ENCODE peak calls at places on chromosomes 13 and 19, in four cellular contexts. One of them, this sample, is unnamed.

GRCh38 chr19:55544776-55545439 is 435 bp downstream of the SBK3 start:
- DNase-seq in cardiac muscle cell: no peak
- DNase-seq in heart left ventricle: no peak
- DNase-seq in A549: no peak
- DNase-seq in this sample: no peak

GRCh38 chr19:56089344-56089743 is 31.8 kb downstream of the ZNF787 start:
- DNase-seq in cardiac muscle cell: no peak
- DNase-seq in A549: no peak
- DNase-seq in heart left ventricle: no peak
- DNase-seq in this sample: no peak

GRCh38 chr19:35901055-35901644 is 810 bp upstream of the NFKBID start:
- DNase-seq in cardiac muscle cell: peak
- DNase-seq in A549: no peak
- DNase-seq in heart left ventricle: no peak
- DNase-seq in this sample: peak

GRCh38 chr13:114222461-114222968 is 12.2 kb upstream of the CDC16 start:
- DNase-seq in cardiac muscle cell: peak
- DNase-seq in heart left ventricle: peak
- DNase-seq in A549: no peak
- DNase-seq in this sample: no peak

GRCh38 chr13:99307247-99307646 is at the start of gene GPR183:
- DNase-seq in heart left ventricle: no peak
- DNase-seq in A549: no peak
- DNase-seq in cardiac muscle cell: no peak
- DNase-seq in this sample: peak

GRCh38 chr13:78709028-78709427 is 50.1 kb upstream of the OBI1 start:
- DNase-seq in heart left ventricle: no peak
- DNase-seq in cardiac muscle cell: no peak
- DNase-seq in A549: no peak
- DNase-seq in this sample: no peak

GRCh38 chr13:97866346-97866745 is 87.1 kb upstream of the IPO5 start:
- DNase-seq in cardiac muscle cell: no peak
- DNase-seq in heart left ventricle: no peak
- DNase-seq in A549: no peak
- DNase-seq in this sample: no peak

GRCh38 chr19:42010245-42011126 is 16.5 kb upstream of the ATP1A3 start:
- DNase-seq in heart left ventricle: no peak
- DNase-seq in A549: no peak
- DNase-seq in cardiac muscle cell: peak
- DNase-seq in this sample: peak

GRCh38 chr19:14577885-14578427 is 4.9 kb upstream of the CLEC17A start:
- DNase-seq in cardiac muscle cell: no peak
- DNase-seq in heart left ventricle: no peak
- DNase-seq in A549: no peak
- DNase-seq in this sample: no peak

GRCh38 chr13:84393981-84394625 is 511.8 kb upstream of the SLITRK1 start:
- DNase-seq in cardiac muscle cell: no peak
- DNase-seq in A549: no peak
- DNase-seq in heart left ventricle: no peak
- DNase-seq in this sample: no peak

GRCh38 chr19:18466354-18466753 is 28.4 kb upstream of the ISYNA1 start:
- DNase-seq in A549: no peak
- DNase-seq in cardiac muscle cell: no peak
- DNase-seq in heart left ventricle: no peak
- DNase-seq in this sample: no peak

GRCh38 chr19:6577410-6578125 is 13.4 kb downstream of the CD70 start:
- DNase-seq in cardiac muscle cell: no peak
- DNase-seq in heart left ventricle: no peak
- DNase-seq in A549: no peak
- DNase-seq in this sample: no peak

GRCh38 chr13:42969558-42970172 is 22.4 kb downstream of the EPSTI1 start:
- DNase-seq in heart left ventricle: peak
- DNase-seq in cardiac muscle cell: peak
- DNase-seq in A549: peak
- DNase-seq in this sample: peak

GRCh38 chr19:42248270-42249148 is 6.1 kb upstream of the GSK3A start:
- DNase-seq in cardiac muscle cell: no peak
- DNase-seq in A549: no peak
- DNase-seq in heart left ventricle: no peak
- DNase-seq in this sample: no peak

GRCh38 chr19:13163609-13164364 is 13.6 kb downstream of the IER2 start:
- DNase-seq in A549: no peak
- DNase-seq in heart left ventricle: peak
- DNase-seq in cardiac muscle cell: peak
- DNase-seq in this sample: peak

GRCh38 chr19:8135946-8136618 is 13.3 kb downstream of the FBN3 start:
- DNase-seq in heart left ventricle: no peak
- DNase-seq in cardiac muscle cell: no peak
- DNase-seq in A549: no peak
- DNase-seq in this sample: no peak
- TF ChIP-seq CTCF in heart left ventricle: no peak
- TF ChIP-seq CTCF in cardiac muscle cell: no peak
- TF ChIP-seq CTCF in A549: no peak
- TF ChIP-seq CTCF in this sample: no peak

DNA sequence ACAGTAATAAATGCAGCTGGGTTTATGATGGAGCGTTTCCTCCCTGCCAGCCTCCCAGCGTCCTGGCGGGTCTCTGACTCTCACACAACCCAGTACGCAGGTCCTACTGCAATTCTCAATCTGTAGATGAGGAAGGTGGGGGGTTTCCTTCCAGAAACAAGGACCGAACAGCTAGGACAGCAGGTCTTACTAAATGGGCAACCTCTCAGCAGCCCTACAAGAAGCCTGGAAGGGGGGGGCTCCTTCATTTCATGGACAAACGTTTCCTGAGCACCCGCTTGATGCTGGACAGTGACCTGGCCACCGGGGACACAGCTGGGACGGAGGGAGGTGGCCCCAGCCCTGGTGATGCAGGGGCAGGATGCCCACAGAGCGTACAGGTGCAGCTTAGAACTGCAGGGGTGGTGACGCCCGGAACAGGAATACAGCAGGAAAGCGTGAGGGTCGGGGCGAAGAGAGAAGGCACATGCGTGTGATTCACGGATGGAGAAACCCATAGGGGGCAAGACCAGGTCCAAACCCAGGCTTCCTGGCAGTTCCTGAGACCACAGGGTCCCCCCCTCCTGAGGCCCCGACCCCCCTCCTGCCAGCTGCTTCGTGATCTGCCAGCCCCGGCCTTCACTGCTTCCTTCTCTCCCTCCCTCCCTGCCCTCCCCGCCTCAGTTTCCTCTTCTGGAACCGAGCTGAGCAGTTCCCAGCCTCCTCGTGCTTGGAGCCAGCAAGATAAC is 732 bp upstream of the C2CD4C start:
- DNase-seq in A549: peak
- DNase-seq in heart left ventricle: no peak
- DNase-seq in cardiac muscle cell: no peak
- DNase-seq in this sample: no peak
- H3K4me3 ChIP-seq in A549: peak
- H3K4me3 ChIP-seq in heart left ventricle: peak
- H3K4me3 ChIP-seq in cardiac muscle cell: peak
- H3K4me3 ChIP-seq in this sample: no peak

GRCh38 chr19:38792250-38793111 is 3.5 kb downstream of the LGALS7B start:
- DNase-seq in cardiac muscle cell: peak
- DNase-seq in A549: no peak
- DNase-seq in heart left ventricle: peak
- DNase-seq in this sample: peak
- TF ChIP-seq CTCF in cardiac muscle cell: peak
- TF ChIP-seq CTCF in A549: no peak
- TF ChIP-seq CTCF in heart left ventricle: peak
- TF ChIP-seq CTCF in this sample: peak

GRCh38 chr13:91576590-91576989 is 178.2 kb downstream of the GPC5 start:
- DNase-seq in cardiac muscle cell: no peak
- DNase-seq in heart left ventricle: no peak
- DNase-seq in A549: no peak
- DNase-seq in this sample: no peak

GRCh38 chr13:91572439-91572838 is 174.0 kb downstream of the GPC5 start:
- DNase-seq in heart left ventricle: no peak
- DNase-seq in A549: no peak
- DNase-seq in cardiac muscle cell: no peak
- DNase-seq in this sample: peak

GRCh38 chr13:91572944-91573535 is 174.6 kb downstream of the GPC5 start:
- DNase-seq in heart left ventricle: no peak
- DNase-seq in A549: no peak
- DNase-seq in cardiac muscle cell: no peak
- DNase-seq in this sample: peak

GRCh38 chr13:91571681-91572080 is 173.3 kb downstream of the GPC5 start:
- DNase-seq in A549: no peak
- DNase-seq in heart left ventricle: no peak
- DNase-seq in cardiac muscle cell: no peak
- DNase-seq in this sample: no peak

DNA sequence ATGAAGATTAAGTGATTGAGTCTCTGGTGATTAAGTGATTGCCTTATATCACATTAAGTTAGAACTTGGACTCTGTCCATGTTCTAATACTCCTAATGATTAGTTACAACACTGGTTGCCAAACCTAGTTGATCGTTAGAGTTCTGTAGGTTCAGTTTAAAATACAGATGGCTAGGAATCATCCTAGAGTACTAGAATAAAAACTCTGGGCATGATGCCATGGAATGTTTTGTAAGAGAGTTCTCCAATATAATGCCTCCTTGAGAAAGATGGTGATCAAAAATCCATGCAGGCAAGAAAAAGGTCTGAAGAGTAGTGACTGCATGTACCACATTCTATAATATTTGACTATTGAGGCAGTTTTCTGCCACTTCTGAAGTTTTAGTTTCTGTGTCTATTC is 176.3 kb downstream of the GPC5 start:
- DNase-seq in cardiac muscle cell: peak
- DNase-seq in heart left ventricle: no peak
- DNase-seq in A549: no peak
- DNase-seq in this sample: peak
- H3K4me3 ChIP-seq in cardiac muscle cell: no peak
- H3K4me3 ChIP-seq in heart left ventricle: no peak
- H3K4me3 ChIP-seq in A549: no peak
- H3K4me3 ChIP-seq in this sample: no peak

GRCh38 chr13:45490068-45490467 is 25.3 kb downstream of the COG3 start:
- DNase-seq in heart left ventricle: no peak
- DNase-seq in A549: no peak
- DNase-seq in cardiac muscle cell: no peak
- DNase-seq in this sample: no peak
- TF ChIP-seq CTCF in heart left ventricle: peak
- TF ChIP-seq CTCF in A549: no peak
- TF ChIP-seq CTCF in cardiac muscle cell: no peak
- TF ChIP-seq CTCF in this sample: peak